ENCODE peak calls at places on chromosomes 7 and 10, in seven cellular contexts. D is MM.1S, V is ascending aorta, P is AG04450, L is tibial artery, U is HFFc6, I is B cell. B is an unnamed sample.

GRCh38 chr7:30969604-30969970 is 5.8 kb downstream of the GHRHR start:
- DNase-seq in D (no peak), V (no peak), P (no peak), L (no peak), U (no peak), I (no peak), B (no peak)

GRCh38 chr10:105700327-105700726 is 1059.2 kb downstream of the SORCS3 start:
- DNase-seq in D (no peak), V (no peak), P (no peak), L (no peak), U (no peak), I (no peak), B (no peak)

GRCh38 chr10:70618663-70619062 is 16.1 kb upstream of the PRF1 start:
- DNase-seq in D (no peak), V (no peak), P (no peak), L (no peak), U (no peak), I (no peak), B (no peak)

GRCh38 chr10:77925795-77926565 is 575 bp downstream of the DLG5 start:
- DNase-seq in D (peak; percentile 36), V (peak; percentile 69), P (no peak), L (peak; percentile 74), U (no peak), I (no peak), B (peak; percentile 77)

GRCh38 chr10:12945709-12946359 is 55.7 kb downstream of the CCDC3 start:
- DNase-seq in D (peak; percentile 20), V (no peak), P (no peak), L (no peak), U (no peak), I (no peak), B (no peak)

GRCh38 chr10:78248651-78249464 is 215.2 kb downstream of the RPS24 start:
- DNase-seq in D (no peak), V (peak; percentile 71), P (peak; percentile 68), L (no peak), U (no peak), I (no peak), B (no peak)

GRCh38 chr10:71319042-71319799 is at the start of gene SLC29A3:
- DNase-seq in D (peak; percentile 83), V (peak; percentile 86), P (peak; percentile 21), L (peak; percentile 88), U (peak; percentile 71), I (peak; percentile 91), B (peak; percentile 94)

GRCh38 chr10:43420369-43421200 is 11.6 kb upstream of the HNRNPF start:
- DNase-seq in D (peak; percentile 91), V (peak; percentile 94), P (no peak), L (peak; percentile 94), U (peak; percentile 74), I (peak; percentile 87), B (peak; percentile 84)

GRCh38 chr10:48685731-48686130 is 1.1 kb downstream of the WDFY4 start:
- DNase-seq in D (no peak), V (no peak), P (no peak), L (no peak), U (no peak), I (no peak), B (no peak)

GRCh38 chr10:123427386-123427785 is 238.8 kb upstream of the GPR26 start:
- DNase-seq in D (no peak), V (no peak), P (no peak), L (no peak), U (no peak), I (no peak), B (no peak)

GRCh38 chr7:140909476-140910161 is 15.1 kb downstream of the BRAF start:
- DNase-seq in D (no peak), V (no peak), P (no peak), L (no peak), U (no peak), I (no peak), B (no peak)

GRCh38 chr10:28494420-28494819 is 38.5 kb upstream of the WAC start:
- DNase-seq in D (no peak), V (no peak), P (no peak), L (no peak), U (no peak), I (no peak), B (no peak)

GRCh38 chr7:140966561-140967234 is 42.0 kb upstream of the BRAF start:
- DNase-seq in D (no peak), V (no peak), P (no peak), L (no peak), U (no peak), I (no peak), B (no peak)

GRCh38 chr10:132788180-132788830 is 2.4 kb upstream of the NKX6-2 start:
- DNase-seq in D (no peak), V (no peak), P (no peak), L (no peak), U (no peak), I (no peak), B (peak; percentile 78)

GRCh38 chr10:131667561-131667960 is 233.2 kb upstream of the PPP2R2D start:
- DNase-seq in D (no peak), V (no peak), P (no peak), L (no peak), U (no peak), I (no peak), B (no peak)

GRCh38 chr10:123249894-123250293 is 95.7 kb downstream of the BUB3 start:
- DNase-seq in D (no peak), V (no peak), P (no peak), L (no peak), U (no peak), I (no peak), B (no peak)

GRCh38 chr7:131183076-131183471 is 144.6 kb upstream of the MKLN1 start:
- DNase-seq in D (no peak), V (no peak), P (no peak), L (no peak), U (no peak), I (no peak), B (no peak)

GRCh38 chr7:36279251-36279925 is 110.3 kb upstream of the ANLN start:
- DNase-seq in D (no peak), V (no peak), P (no peak), L (peak; percentile 56), U (no peak), I (no peak), B (peak; percentile 26)

GRCh38 chr10:103853428-103854264 is 1.7 kb downstream of the SH3PXD2A start:
- DNase-seq in D (no peak), V (no peak), P (no peak), L (peak; percentile 62), U (no peak), I (no peak), B (no peak)

GRCh38 chr10:102408081-102408727 is 10.4 kb downstream of the PSD start:
- DNase-seq in D (no peak), V (no peak), P (no peak), L (no peak), U (no peak), I (peak; percentile 54), B (peak; percentile 22)

GRCh38 chr7:130063036-130063435 is 7.3 kb upstream of the KLHDC10 start:
- DNase-seq in D (peak; percentile 68), V (no peak), P (no peak), L (no peak), U (peak; percentile 26), I (peak; percentile 39), B (peak; percentile 26)

GRCh38 chr7:40836218-40836617 is 701.4 kb downstream of the SUGCT start:
- DNase-seq in D (no peak), V (no peak), P (no peak), L (no peak), U (no peak), I (no peak), B (no peak)

GRCh38 chr7:112069879-112070321 is 136.3 kb downstream of the DOCK4 start:
- DNase-seq in D (no peak), V (no peak), P (no peak), L (no peak), U (no peak), I (no peak), B (no peak)

GRCh38 chr10:62093863-62094291 is 174.8 kb downstream of the RTKN2 start:
- DNase-seq in D (no peak), V (no peak), P (peak; percentile 67), L (no peak), U (peak; percentile 67), I (no peak), B (no peak)

GRCh38 chr7:42614636-42615035 is 297.2 kb downstream of the C7orf25 start:
- DNase-seq in D (no peak), V (no peak), P (no peak), L (no peak), U (no peak), I (no peak), B (no peak)

DNA sequence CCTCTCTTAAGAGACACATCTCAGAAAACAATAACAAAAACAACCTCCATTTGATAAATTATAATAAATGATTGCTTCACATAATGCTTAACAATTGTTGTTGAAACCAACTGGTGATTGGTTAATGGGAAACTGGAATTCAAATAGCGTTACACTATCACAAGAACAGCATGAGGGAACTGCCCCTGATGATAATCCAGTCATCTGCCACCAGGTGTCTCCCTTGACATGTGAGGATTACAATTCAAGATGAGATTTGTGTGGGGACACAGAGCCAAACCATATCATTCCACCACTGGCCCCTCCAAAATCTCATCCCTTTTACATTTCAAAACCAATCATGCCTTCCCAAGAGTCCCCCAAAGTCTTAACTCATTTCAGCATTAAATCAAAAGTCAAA is 375.9 kb downstream of the BMPER start:
- DNase-seq in D (no peak), V (no peak), P (no peak), L (no peak), U (no peak), I (no peak), B (no peak)
- TF ChIP-seq CTCF in D (peak; percentile 30), V (no peak), P (no peak), L (no peak), U (peak; percentile 71), I (no peak), B (no peak)

GRCh38 chr10:56449770-56450169 is 88.7 kb upstream of the ZWINT start:
- DNase-seq in D (peak; percentile 65), V (no peak), P (no peak), L (no peak), U (no peak), I (no peak), B (no peak)
- TF ChIP-seq CTCF in D (peak; percentile 44), V (no peak), P (no peak), L (no peak), U (peak; percentile 14), I (no peak), B (no peak)

GRCh38 chr10:32982911-32983310 is 24.9 kb upstream of the ITGB1 start:
- DNase-seq in D (no peak), V (no peak), P (no peak), L (no peak), U (peak; percentile 53), I (no peak), B (no peak)

GRCh38 chr10:32983333-32983909 is 25.4 kb upstream of the ITGB1 start:
- DNase-seq in D (no peak), V (no peak), P (peak; percentile 84), L (no peak), U (peak; percentile 92), I (no peak), B (no peak)

GRCh38 chr10:32981760-32982159 is 23.7 kb upstream of the ITGB1 start:
- DNase-seq in D (no peak), V (no peak), P (no peak), L (no peak), U (peak; percentile 34), I (no peak), B (no peak)

GRCh38 chr10:32980558-32981468 is 22.8 kb upstream of the ITGB1 start:
- DNase-seq in D (peak; percentile 92), V (peak; percentile 99), P (peak; percentile 97), L (peak; percentile 95), U (peak; percentile 100), I (peak; percentile 61), B (peak; percentile 57)

GRCh38 chr10:32982293-32982709 is 24.3 kb upstream of the ITGB1 start:
- DNase-seq in D (no peak), V (no peak), P (peak; percentile 74), L (no peak), U (peak; percentile 89), I (no peak), B (no peak)
- TF ChIP-seq CTCF in D (no peak), V (no peak), P (no peak), L (no peak), U (no peak), I (no peak), B (no peak)

GRCh38 chr7:75878769-75879596 is at the start of gene RHBDD2:
- DNase-seq in D (peak; percentile 94), V (peak; percentile 98), P (peak; percentile 67), L (peak; percentile 98), U (peak; percentile 90), I (peak; percentile 98), B (peak; percentile 100)
- TF ChIP-seq CTCF in D (no peak), V (peak; percentile 35), P (peak; percentile 6), L (peak; percentile 17), U (peak; percentile 46), I (peak; percentile 11), B (no peak)